ENCODE peak calls at places on chromosomes 3 and 15, in seven cellular contexts. K, S, F, Z, Y, H and G are unnamed samples. For H3K4me1, the result is how much of the 10 kb centered on the place peaks cover.

GRCh38 chr15:25058080-25058785 is 103.4 kb downstream of the SNRPN start:
- DNase-seq in H (no peak), Y (no peak), K (peak), S (no peak), F (peak), Z (no peak), G (peak)

GRCh38 chr3:29514912-29515311 is 234.0 kb downstream of the RBMS3 start:
- DNase-seq in S (no peak), Y (no peak), K (no peak), F (no peak), Z (no peak), H (no peak), G (no peak)

GRCh38 chr15:34583399-34584320 is at the start of gene GOLGA8B:
- DNase-seq in Z (peak), F (peak), K (peak), H (peak), Y (peak), S (peak), G (peak)

GRCh38 chr3:169390741-169391300 is 272.7 kb downstream of the MECOM start:
- DNase-seq in Z (no peak), H (no peak), F (no peak), Y (peak), K (no peak), S (no peak), G (no peak)

GRCh38 chr3:173045770-173046382 is 95.2 kb downstream of the SPATA16 start:
- DNase-seq in Y (peak), K (no peak), F (no peak), S (no peak), H (no peak), Z (no peak), G (no peak)

GRCh38 chr3:141052570-141053069 is 1.5 kb downstream of the SPSB4 start:
- DNase-seq in H (no peak), F (peak), S (no peak), K (no peak), Z (no peak), Y (no peak), G (peak)

GRCh38 chr15:93479679-93480078 is 390.7 kb upstream of the RGMA start:
- DNase-seq in Z (no peak), H (no peak), K (peak), Y (no peak), F (peak), S (no peak), G (no peak)

GRCh38 chr3:196533260-196533681 is 18.1 kb upstream of the SMCO1 start:
- DNase-seq in K (no peak), F (no peak), Z (no peak), H (no peak), Y (no peak), S (no peak), G (no peak)

GRCh38 chr3:176650478-176650877 is 546.8 kb downstream of the TBL1XR1 start:
- DNase-seq in H (peak), F (no peak), S (no peak), K (no peak), Y (no peak), Z (no peak), G (no peak)

GRCh38 chr3:142886938-142887337 is 1.9 kb downstream of the PCOLCE2 start:
- DNase-seq in K (no peak), H (peak), Y (no peak), Z (no peak), F (no peak), S (no peak), G (no peak)

GRCh38 chr15:23564798-23565394 is 578 bp upstream of the MKRN3 start:
- DNase-seq in H (no peak), K (no peak), S (no peak), Z (no peak), Y (peak), F (no peak), G (no peak)

GRCh38 chr3:124788254-124788745 is 58.0 kb downstream of the UMPS start:
- DNase-seq in Y (no peak), H (no peak), K (no peak), F (no peak), S (no peak), Z (no peak), G (no peak)

GRCh38 chr3:138593488-138594149 is 441 bp downstream of the CEP70 start:
- DNase-seq in K (no peak), F (no peak), Y (no peak), H (peak), S (no peak), Z (peak), G (no peak)

GRCh38 chr3:179731544-179731943 is 78.7 kb downstream of the USP13 start:
- DNase-seq in S (no peak), H (no peak), F (no peak), K (no peak), Y (no peak), Z (no peak), G (peak)

GRCh38 chr3:12131351-12131750 is 27.4 kb downstream of the TIMP4 start:
- DNase-seq in H (no peak), Y (no peak), K (no peak), S (no peak), Z (no peak), F (no peak), G (no peak)

GRCh38 chr3:126530171-126531050 is 6.5 kb downstream of the CHST13 start:
- DNase-seq in H (no peak), K (no peak), F (no peak), S (no peak), Y (no peak), Z (no peak), G (no peak)

GRCh38 chr15:77042955-77043920 is 27.7 kb downstream of the TSPAN3 start:
- DNase-seq in S (no peak), K (no peak), Y (no peak), H (no peak), Z (no peak), F (no peak), G (no peak)

GRCh38 chr3:122754867-122755835 is 38.5 kb downstream of the HSPBAP1 start:
- DNase-seq in S (peak), Y (peak), K (no peak), F (no peak), Z (no peak), H (peak), G (no peak)

GRCh38 chr3:39147711-39148115 is 5.7 kb downstream of the CSRNP1 start:
- DNase-seq in F (peak), H (peak), Z (peak), K (no peak), Y (peak), S (no peak), G (no peak)

GRCh38 chr3:98994128-98994762 is 92.8 kb upstream of the DCBLD2 start:
- DNase-seq in Z (no peak), H (peak), F (no peak), S (peak), Y (peak), K (no peak), G (no peak)

GRCh38 chr3:136544532-136544931 is 207.6 kb downstream of the STAG1 start:
- DNase-seq in F (no peak), K (no peak), Z (no peak), H (peak), S (no peak), Y (no peak), G (no peak)

GRCh38 chr3:89098964-89099585 is 8.3 kb upstream of the EPHA3 start:
- DNase-seq in K (no peak), H (peak), Z (peak), Y (peak), F (no peak), S (peak), G (no peak)

GRCh38 chr15:33994005-33994615 is 25.8 kb downstream of the CHRM5 start:
- DNase-seq in Y (peak), H (peak), Z (no peak), S (peak), K (no peak), F (no peak), G (no peak)

GRCh38 chr3:10666621-10667020 is 149.4 kb upstream of the SLC6A11 start:
- DNase-seq in Y (no peak), F (no peak), H (no peak), K (peak), S (no peak), Z (peak), G (no peak)

GRCh38 chr15:35693887-35694286 is 147.9 kb upstream of the DPH6 start:
- DNase-seq in Y (no peak), Z (no peak), H (no peak), F (no peak), K (no peak), S (no peak), G (no peak)

GRCh38 chr3:197333901-197334639 is 35.7 kb upstream of the DLG1 start:
- DNase-seq in Z (peak), F (no peak), H (no peak), K (no peak), Y (no peak), S (no peak), G (no peak)

GRCh38 chr3:55264933-55265332 is 222.2 kb downstream of the WNT5A start:
- DNase-seq in F (no peak), K (no peak), S (no peak), H (peak), Z (no peak), Y (no peak), G (no peak)

GRCh38 chr15:33055962-33056361 is 138.6 kb downstream of the FMN1 start:
- DNase-seq in K (no peak), Z (no peak), S (no peak), F (no peak), Y (no peak), H (no peak), G (no peak)

GRCh38 chr3:13896473-13897154 is 16.7 kb upstream of the WNT7A start:
- DNase-seq in Y (peak), H (peak), Z (peak), S (peak), K (peak), F (no peak), G (no peak)

GRCh38 chr15:74530771-74531143 is 10.3 kb upstream of the ARID3B start:
- DNase-seq in S (no peak), Y (no peak), H (no peak), K (no peak), F (no peak), Z (no peak), G (no peak)

GRCh38 chr15:83504365-83504764 is 57.2 kb downstream of the SH3GL3 start:
- DNase-seq in Y (no peak), S (no peak), K (no peak), H (no peak), Z (no peak), F (no peak), G (no peak)

GRCh38 chr3:39146611-39147373 is 6.6 kb downstream of the CSRNP1 start:
- DNase-seq in K (peak), Y (peak), Z (peak), H (peak), F (peak), S (peak), G (peak)

GRCh38 chr3:89851974-89852621 is 744.7 kb downstream of the EPHA3 start:
- DNase-seq in F (peak), H (peak), Z (peak), Y (no peak), S (no peak), K (no peak), G (no peak)

GRCh38 chr15:57557267-57557666 is 34.4 kb upstream of the MYZAP start:
- DNase-seq in H (no peak), S (no peak), Y (no peak), Z (no peak), F (no peak), K (no peak), G (no peak)

GRCh38 chr3:36560685-36561084 is 180.4 kb downstream of the STAC start:
- DNase-seq in Z (no peak), H (no peak), S (no peak), F (no peak), K (no peak), Y (no peak), G (no peak)

DNA sequence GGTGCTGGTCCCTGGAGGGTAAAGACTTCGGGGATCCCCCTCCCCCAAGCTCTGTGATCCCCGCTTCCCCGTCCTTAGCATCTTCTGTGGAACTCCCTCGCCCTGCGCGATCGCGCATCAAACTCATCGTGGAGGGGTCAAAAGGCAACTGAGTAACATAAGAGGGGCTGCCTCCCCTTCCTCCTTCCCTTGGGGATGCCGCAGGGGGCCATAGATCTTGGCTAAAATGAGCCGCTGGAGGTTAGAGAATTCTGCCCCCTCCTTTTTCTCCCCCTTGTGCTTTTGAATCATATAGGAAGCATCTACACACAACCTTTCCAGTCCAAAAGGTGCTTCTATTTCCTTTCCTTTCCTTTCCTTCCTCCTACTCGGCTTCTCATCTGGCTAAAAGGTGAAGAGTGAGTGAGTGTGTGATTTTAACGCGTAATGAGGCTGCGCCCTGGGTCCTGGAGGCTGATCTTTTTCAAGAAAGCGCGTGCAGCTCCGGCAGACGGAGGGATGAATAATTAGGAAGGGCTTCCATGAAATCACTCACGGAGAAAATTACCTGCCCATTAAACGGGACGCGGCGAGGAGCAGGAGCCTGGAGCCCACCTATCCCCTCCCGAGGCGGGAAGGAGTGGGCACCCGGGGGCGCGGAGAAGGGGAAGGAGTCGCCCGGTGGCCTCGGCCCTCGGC is 832 bp upstream of the ROBO2 start:
- DNase-seq in Y (no peak), S (no peak), F (no peak), H (peak), Z (peak), K (peak), G (no peak)
- H3K27ac ChIP-seq in Y (no peak), S (no peak), F (no peak), H (no peak), Z (no peak), K (peak), G (peak)

DNA sequence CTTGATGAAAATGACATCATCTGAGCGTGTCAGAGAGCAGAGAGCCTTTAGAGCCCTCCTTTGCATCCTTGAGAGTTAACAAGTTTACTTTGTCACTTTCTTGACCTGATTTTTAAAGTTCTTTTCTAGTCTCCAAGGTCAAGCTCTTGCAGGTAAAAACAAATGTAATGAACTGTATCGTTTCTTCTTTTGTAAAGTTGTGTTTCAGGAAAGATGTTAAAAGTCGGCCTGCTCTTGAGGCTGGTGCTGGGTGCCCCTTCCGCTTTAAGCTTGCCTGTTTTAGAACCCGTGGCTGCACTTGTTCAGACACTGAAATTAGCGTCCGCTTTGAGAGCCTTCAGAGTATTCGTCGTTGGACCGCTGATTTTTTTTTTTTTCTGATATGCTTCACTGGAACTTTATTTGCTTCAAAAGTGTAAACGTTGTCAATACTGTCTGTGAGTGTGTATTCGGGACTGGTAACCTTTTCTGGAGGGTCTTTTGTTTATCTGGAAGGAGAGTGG is 52.6 kb upstream of the ULK4 start:
- DNase-seq in Y (peak), H (no peak), F (no peak), S (no peak), K (no peak), Z (peak), G (peak)
- H3K4me1 ChIP-seq in Y (under half), H (under half), F (half or more), S (under half), K (under half), Z (under half), G (under half)

DNA sequence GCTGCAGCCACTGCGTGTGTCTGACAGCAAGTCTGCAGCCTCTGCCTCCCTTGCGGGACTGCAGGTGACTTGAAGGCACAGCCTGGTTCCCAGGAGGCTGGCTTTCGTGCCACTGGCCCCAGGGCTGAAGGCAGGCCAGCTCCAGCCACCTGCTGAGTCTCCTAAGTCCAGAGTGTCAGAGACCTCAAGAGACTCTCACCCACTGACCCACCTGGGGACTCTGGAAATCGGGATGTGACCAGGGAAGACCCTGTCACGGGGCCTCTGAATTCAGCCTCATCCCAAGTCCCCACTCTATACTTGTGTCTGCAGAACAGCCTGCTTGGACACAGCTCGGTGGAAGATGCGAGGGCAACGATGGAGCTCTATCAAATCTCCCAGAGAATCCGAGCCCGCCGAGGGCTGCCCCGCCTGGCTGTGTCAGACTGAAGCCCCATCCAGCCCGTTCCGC is 16.3 kb downstream of the ISG20 start:
- DNase-seq in Z (no peak), F (no peak), Y (no peak), K (no peak), S (no peak), H (no peak), G (no peak)
- TF ChIP-seq POLR2A in Z (no peak), F (no peak), Y (no peak), K (no peak), S (no peak), H (no peak), G (no peak)

DNA sequence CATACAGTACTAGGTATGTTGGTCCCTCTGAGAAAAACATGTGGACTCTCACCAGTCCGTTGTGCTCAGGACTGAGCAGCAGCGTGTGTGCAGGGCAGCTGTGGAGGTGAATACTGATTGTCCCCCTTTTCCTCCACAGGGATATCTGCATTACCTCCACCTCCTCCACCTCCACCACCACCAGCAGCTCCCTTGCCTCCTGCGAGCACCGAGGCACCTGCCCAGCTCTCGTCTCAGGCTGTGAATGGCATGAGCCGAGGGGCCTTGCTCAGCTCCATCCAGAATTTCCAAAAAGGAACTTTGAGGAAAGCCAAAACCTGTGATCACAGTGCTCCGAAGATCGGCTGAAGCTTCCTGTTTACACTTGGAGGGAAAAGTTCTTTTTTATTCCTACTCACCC is 9.0 kb downstream of the PDHB start:
- DNase-seq in Z (no peak), K (no peak), Y (no peak), S (no peak), F (no peak), H (no peak), G (no peak)
- H3K27ac ChIP-seq in Z (peak), K (no peak), Y (no peak), S (no peak), F (no peak), H (peak), G (no peak)